ENCODE peak calls at places on chromosome X, in six cellular contexts. O is cardiac muscle cell, C is prostate gland, A is tibial nerve, S is suprapubic skin, B is fibroblast of lung. W is an unnamed sample.

GRCh38 chrX:130393451-130394074 is 8.1 kb upstream of the GPR119 start:
- DNase-seq in O (peak; percentile 63), C (peak; percentile 13), A (peak; percentile 14), S (no peak), B (peak; percentile 27), W (no peak)

GRCh38 chrX:150455220-150455618 is 92.1 kb downstream of the MAMLD1 start:
- DNase-seq in O (no peak), C (no peak), A (no peak), S (no peak), B (no peak), W (no peak)

GRCh38 chrX:265502-265901 is 15.7 kb upstream of the PLCXD1 start:
- DNase-seq in O (no peak), C (peak; percentile 1), A (no peak), S (no peak), B (no peak), W (no peak)

GRCh38 chrX:57227691-57228090 is 58.8 kb upstream of the FAAH2 start:
- DNase-seq in O (no peak), C (no peak), A (no peak), S (no peak), B (no peak), W (no peak)

GRCh38 chrX:33149580-33149979 is 61.8 kb downstream of the DMD start:
- DNase-seq in O (no peak), C (no peak), A (no peak), S (no peak), B (no peak), W (no peak)

GRCh38 chrX:152632445-152633097 is 5.1 kb upstream of the GABRQ start:
- DNase-seq in O (peak; percentile 43), C (peak; percentile 10), A (peak; percentile 38), S (no peak), B (peak; percentile 15), W (no peak)

GRCh38 chrX:21972721-21973120 is 32.2 kb downstream of the SMS start:
- DNase-seq in O (no peak), C (no peak), A (no peak), S (no peak), B (peak; percentile 93), W (no peak)

GRCh38 chrX:65933085-65933589 is 106.7 kb downstream of the VSIG4 start:
- DNase-seq in O (no peak), C (no peak), A (no peak), S (no peak), B (no peak), W (no peak)

GRCh38 chrX:46198858-46199257 is 346.4 kb downstream of the ZNF674 start:
- DNase-seq in O (no peak), C (no peak), A (no peak), S (no peak), B (no peak), W (no peak)

GRCh38 chrX:129347291-129347690 is 176.0 kb downstream of the SMARCA1 start:
- DNase-seq in O (no peak), C (no peak), A (no peak), S (no peak), B (no peak), W (no peak)

GRCh38 chrX:17787557-17787956 is 50.3 kb downstream of the SCML1 start:
- DNase-seq in O (no peak), C (no peak), A (no peak), S (no peak), B (no peak), W (no peak)

GRCh38 chrX:47574096-47574553 is 8.1 kb upstream of the TIMP1 start:
- DNase-seq in O (peak; percentile 30), C (no peak), A (no peak), S (no peak), B (no peak), W (no peak)

DNA sequence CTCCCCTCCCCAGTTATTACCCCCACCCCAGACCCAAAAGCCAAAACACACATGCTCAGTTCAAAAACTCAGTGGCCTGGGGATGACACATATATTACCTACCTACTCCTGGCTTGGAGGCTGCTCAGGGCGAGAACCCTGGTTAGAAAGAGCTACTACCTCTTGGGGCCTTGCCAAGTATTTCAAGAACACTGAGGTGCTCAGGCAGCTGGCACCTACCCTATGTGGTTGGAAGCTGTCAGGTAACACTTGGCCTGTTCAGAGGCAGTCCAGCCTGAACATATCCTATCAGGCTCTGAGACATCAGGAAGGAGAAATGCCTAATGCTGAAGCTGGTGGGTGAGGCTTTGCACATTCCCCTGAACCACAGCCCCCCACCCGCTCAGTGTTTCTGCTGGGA is 4.9 kb downstream of the BCAP31 start:
- DNase-seq in O (no peak), C (peak; percentile 46), A (no peak), S (no peak), B (no peak), W (no peak)
- H3K27ac ChIP-seq in O (no peak overlapping the region), C (no peak overlapping the region), A (no peak overlapping the region), S (no peak overlapping the region), B (no peak overlapping the region), W (no peak overlapping the region)

GRCh38 chrX:1327651-1328304 is 8.8 kb upstream of the IL3RA start:
- DNase-seq in O (no peak), C (no peak), A (no peak), S (no peak), B (no peak), W (no peak)
- TF ChIP-seq CTCF in O (no peak), C (no peak), A (no peak), S (no peak), B (no peak), W (no peak)

DNA sequence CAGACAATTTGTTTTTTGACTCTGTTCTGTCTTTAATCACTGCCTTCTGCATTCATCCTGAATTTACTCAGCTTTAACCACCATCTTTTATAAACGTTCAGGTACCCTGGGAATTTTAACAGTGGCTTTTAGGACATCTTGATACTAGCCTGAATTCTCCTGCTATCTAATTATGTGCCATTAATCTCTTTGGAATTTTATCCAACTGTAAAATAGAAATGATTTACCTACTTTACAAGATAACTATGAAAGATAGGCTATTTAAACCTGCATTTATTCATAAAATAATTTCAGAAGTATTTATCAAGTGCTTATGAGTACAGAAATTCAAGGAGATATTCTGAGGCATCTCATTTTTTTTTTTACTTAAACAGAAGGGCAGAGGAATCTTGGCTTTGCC is 146.5 kb upstream of the PLAC1 start:
- DNase-seq in O (no peak), C (no peak), A (no peak), S (no peak), B (no peak), W (no peak)
- H3K27ac ChIP-seq in O (no peak overlapping the region), C (no peak overlapping the region), A (no peak overlapping the region), S (no peak overlapping the region), B (no peak overlapping the region), W (no peak overlapping the region)

DNA sequence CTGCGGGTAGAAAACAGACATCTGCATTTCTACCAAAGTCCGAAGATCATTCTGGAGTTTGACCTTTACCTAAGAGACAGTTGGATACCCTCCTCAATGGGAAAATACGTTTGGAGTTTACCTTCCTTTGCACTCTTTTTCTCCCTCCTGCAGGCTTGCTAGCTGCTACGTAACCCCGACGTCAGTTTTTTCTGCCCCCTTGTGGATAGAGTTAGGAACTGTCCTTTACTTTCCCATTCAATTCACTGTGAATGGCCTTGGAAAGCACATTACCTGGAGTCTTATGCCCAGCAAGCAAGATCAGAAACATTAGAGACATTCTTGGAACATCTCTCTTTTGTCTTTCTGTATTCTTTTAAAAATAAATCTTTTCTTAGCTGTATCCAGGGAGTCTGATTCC is 250.7 kb downstream of the NAP1L3 start:
- DNase-seq in O (peak; percentile 76), C (no peak), A (no peak), S (no peak), B (no peak), W (no peak)
- TF ChIP-seq CTCF in O (peak; percentile 30), C (no peak), A (peak; percentile 14), S (no peak), B (no peak), W (peak; percentile 43)

GRCh38 chrX:9033179-9033578 is 748 bp downstream of the FAM9B start:
- DNase-seq in O (no peak), C (no peak), A (no peak), S (no peak), B (no peak), W (no peak)

GRCh38 chrX:9033586-9033985 is 341 bp downstream of the FAM9B start:
- DNase-seq in O (no peak), C (no peak), A (no peak), S (no peak), B (no peak), W (no peak)

GRCh38 chrX:9033989-9034388 is at the start of gene FAM9B:
- DNase-seq in O (no peak), C (no peak), A (no peak), S (no peak), B (no peak), W (no peak)

DNA sequence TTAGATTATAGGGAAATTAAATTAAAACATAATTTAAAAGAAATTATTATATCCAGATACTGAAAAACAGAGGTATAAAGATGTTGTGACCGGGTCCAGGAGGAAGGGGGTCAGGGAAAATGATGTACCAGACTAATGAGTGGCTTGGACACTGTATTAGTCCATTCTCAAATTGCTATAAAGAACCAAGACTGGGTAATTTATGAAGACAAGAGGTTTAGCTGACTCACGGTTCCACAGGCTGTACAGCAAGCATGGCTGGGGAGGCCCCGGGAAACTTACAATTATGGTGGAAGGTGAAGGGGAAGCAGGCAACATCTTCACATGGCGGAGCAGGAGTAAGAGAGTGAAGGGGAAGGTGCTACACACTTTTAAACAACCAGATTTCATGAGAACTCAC is 3.4 kb upstream of the FAM9B start:
- DNase-seq in O (no peak), C (no peak), A (no peak), S (no peak), B (no peak), W (no peak)
- H3K27ac ChIP-seq in O (no peak overlapping the region), C (no peak overlapping the region), A (no peak overlapping the region), S (no peak overlapping the region), B (no peak overlapping the region), W (no peak overlapping the region)

GRCh38 chrX:101617211-101618191 is at the start of gene ARMCX6:
- DNase-seq in O (peak; percentile 76), C (peak; percentile 60), A (peak; percentile 62), S (peak; percentile 90), B (peak; percentile 77), W (peak; percentile 12)
- TF ChIP-seq CTCF in O (peak; percentile 29), C (peak; percentile 21), A (peak; percentile 5), S (no peak), B (no peak), W (no peak)

DNA sequence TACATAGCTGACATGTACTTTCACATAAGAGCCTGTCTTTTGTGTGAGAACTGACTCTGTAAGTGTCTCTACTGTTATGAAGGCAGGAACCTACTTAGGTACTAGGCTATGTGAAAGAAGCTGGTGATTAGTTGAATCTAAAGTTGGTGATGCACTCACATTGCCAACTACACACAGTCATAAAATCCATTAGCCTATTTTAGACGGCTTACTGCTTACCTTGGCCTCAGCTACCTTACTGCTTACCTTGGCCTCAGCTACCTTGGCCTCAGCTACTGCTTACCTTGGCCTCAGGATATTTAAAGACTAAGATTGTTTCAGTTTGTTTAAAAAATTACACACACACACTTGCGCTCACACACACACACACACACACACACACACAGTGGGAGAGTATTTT is 549.7 kb downstream of the IL1RAPL1 start:
- DNase-seq in O (no peak), C (peak; percentile 32), A (no peak), S (no peak), B (no peak), W (no peak)
- H3K27ac ChIP-seq in O (no peak overlapping the region), C (no peak overlapping the region), A (no peak overlapping the region), S (no peak overlapping the region), B (no peak overlapping the region), W (no peak overlapping the region)

GRCh38 chrX:105758784-105759183 is 63.6 kb upstream of the NRK start:
- DNase-seq in O (no peak), C (no peak), A (no peak), S (no peak), B (no peak), W (no peak)
- TF ChIP-seq CTCF in O (no peak), C (no peak), A (no peak), S (no peak), B (no peak), W (no peak)